ENCODE peak calls at places on chromosomes 12 and 14, in four cellular contexts. U is neural progenitor cell, C is psoas muscle, W is OCI-LY7. O is an unnamed sample.

GRCh38 chr14:56816575-56817391 is 6.5 kb upstream of the OTX2 start:
- DNase-seq in U (peak; percentile 90), C (no peak), W (no peak), O (peak; percentile 79)

GRCh38 chr12:40762072-40762471 is 69.8 kb downstream of the CNTN1 start:
- DNase-seq in U (no peak), C (no peak), W (no peak), O (no peak)

GRCh38 chr14:72808564-72808963 is 85.3 kb downstream of the DPF3 start:
- DNase-seq in U (no peak), C (no peak), W (no peak), O (no peak)

GRCh38 chr12:53290661-53291060 is 4.7 kb upstream of the PFDN5 start:
- DNase-seq in U (no peak), C (no peak), W (no peak), O (no peak)

GRCh38 chr14:33676135-33676566 is 274.7 kb downstream of the EGLN3 start:
- DNase-seq in U (peak; percentile 80), C (no peak), W (no peak), O (peak; percentile 88)

GRCh38 chr12:7089196-7089871 is 2.9 kb downstream of the C1R start:
- DNase-seq in U (no peak), C (no peak), W (no peak), O (no peak)

GRCh38 chr12:1576410-1577240 is 17.8 kb downstream of the FBXL14 start:
- DNase-seq in U (no peak), C (no peak), W (no peak), O (peak; percentile 16)

GRCh38 chr12:45273717-45274271 is 57.9 kb downstream of the ANO6 start:
- DNase-seq in U (no peak), C (peak; percentile 22), W (no peak), O (no peak)

GRCh38 chr12:107079172-107080011 is 14.0 kb downstream of the CRY1 start:
- DNase-seq in U (no peak), C (no peak), W (peak; percentile 14), O (peak; percentile 40)

GRCh38 chr14:52314521-52315354 is 626 bp downstream of the PTGER2 start:
- DNase-seq in U (peak; percentile 36), C (peak; percentile 25), W (no peak), O (peak; percentile 56)

GRCh38 chr12:49537231-49537708 is 1.6 kb upstream of the KCNH3 start:
- DNase-seq in U (no peak), C (no peak), W (no peak), O (peak; percentile 60)

GRCh38 chr14:33062881-33063280 is 124.2 kb downstream of the NPAS3 start:
- DNase-seq in U (no peak), C (no peak), W (no peak), O (no peak)

GRCh38 chr12:4564819-4565218 is 2.8 kb downstream of the DYRK4 start:
- DNase-seq in U (no peak), C (no peak), W (peak; percentile 43), O (no peak)

GRCh38 chr12:55068416-55069010 is 48.7 kb downstream of the NEUROD4 start:
- DNase-seq in U (peak; percentile 92), C (no peak), W (peak; percentile 71), O (peak; percentile 93)

GRCh38 chr12:92602476-92602875 is 100.3 kb upstream of the PLEKHG7 start:
- DNase-seq in U (no peak), C (no peak), W (no peak), O (no peak)

GRCh38 chr12:50110127-50110761 is 1.8 kb upstream of the COX14 start:
- DNase-seq in U (no peak), C (peak; percentile 60), W (peak; percentile 64), O (no peak)

GRCh38 chr12:43957732-43958131 is 121.9 kb downstream of the TMEM117 start:
- DNase-seq in U (peak; percentile 59), C (no peak), W (peak; percentile 46), O (peak; percentile 72)

GRCh38 chr14:64764641-64765520 is 60.7 kb downstream of the PLEKHG3 start:
- DNase-seq in U (peak; percentile 88), C (peak; percentile 72), W (peak; percentile 56), O (peak; percentile 86)

GRCh38 chr12:93476555-93476954 is 9.2 kb downstream of the MRPL42 start:
- DNase-seq in U (no peak), C (no peak), W (no peak), O (no peak)

GRCh38 chr14:68771631-68772030 is 21.2 kb downstream of the ZFP36L1 start:
- DNase-seq in U (no peak), C (no peak), W (no peak), O (no peak)

GRCh38 chr12:16300706-16301105 is 23.2 kb upstream of the SLC15A5 start:
- DNase-seq in U (no peak), C (peak; percentile 50), W (no peak), O (no peak)

GRCh38 chr12:16300222-16300621 is 22.7 kb upstream of the SLC15A5 start:
- DNase-seq in U (no peak), C (no peak), W (no peak), O (peak; percentile 40)

GRCh38 chr12:16297521-16297920 is 20.0 kb upstream of the SLC15A5 start:
- DNase-seq in U (no peak), C (no peak), W (no peak), O (no peak)

GRCh38 chr12:16303939-16304338 is 26.5 kb upstream of the SLC15A5 start:
- DNase-seq in U (no peak), C (no peak), W (no peak), O (no peak)

DNA sequence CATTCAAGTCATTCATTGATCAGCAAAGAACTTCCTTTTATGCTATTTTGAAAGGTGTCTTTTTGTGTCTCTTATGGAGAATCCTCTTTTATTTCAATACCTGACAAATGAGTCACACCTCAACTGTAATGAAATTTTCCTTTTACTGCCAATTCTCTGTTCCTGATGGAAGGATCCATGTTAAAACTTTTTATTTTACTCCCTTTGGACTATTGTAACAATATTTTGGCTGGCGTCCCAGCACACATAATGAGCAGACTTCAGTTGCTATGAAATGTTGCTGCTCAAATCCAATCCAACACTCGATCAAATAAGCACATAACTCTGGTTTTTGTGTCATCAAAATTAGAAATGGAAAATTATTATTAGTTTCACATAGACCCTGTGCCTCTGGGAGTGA is 21.9 kb upstream of the SLC15A5 start:
- DNase-seq in U (no peak), C (peak; percentile 21), W (no peak), O (no peak)
- H3K36me3 ChIP-seq in U (no peaks in the 10 kb centered on the region), C (no peaks in the 10 kb centered on the region), W (no peaks in the 10 kb centered on the region), O (no peaks in the 10 kb centered on the region)

GRCh38 chr14:96741151-96741977 is 55.8 kb upstream of the VRK1 start:
- DNase-seq in U (peak; percentile 79), C (peak; percentile 45), W (peak; percentile 59), O (peak; percentile 64)
- H3K36me3 ChIP-seq in U (no peaks in the 10 kb centered on the region), C (no peaks in the 10 kb centered on the region), W (no peaks in the 10 kb centered on the region), O (no peaks in the 10 kb centered on the region)

DNA sequence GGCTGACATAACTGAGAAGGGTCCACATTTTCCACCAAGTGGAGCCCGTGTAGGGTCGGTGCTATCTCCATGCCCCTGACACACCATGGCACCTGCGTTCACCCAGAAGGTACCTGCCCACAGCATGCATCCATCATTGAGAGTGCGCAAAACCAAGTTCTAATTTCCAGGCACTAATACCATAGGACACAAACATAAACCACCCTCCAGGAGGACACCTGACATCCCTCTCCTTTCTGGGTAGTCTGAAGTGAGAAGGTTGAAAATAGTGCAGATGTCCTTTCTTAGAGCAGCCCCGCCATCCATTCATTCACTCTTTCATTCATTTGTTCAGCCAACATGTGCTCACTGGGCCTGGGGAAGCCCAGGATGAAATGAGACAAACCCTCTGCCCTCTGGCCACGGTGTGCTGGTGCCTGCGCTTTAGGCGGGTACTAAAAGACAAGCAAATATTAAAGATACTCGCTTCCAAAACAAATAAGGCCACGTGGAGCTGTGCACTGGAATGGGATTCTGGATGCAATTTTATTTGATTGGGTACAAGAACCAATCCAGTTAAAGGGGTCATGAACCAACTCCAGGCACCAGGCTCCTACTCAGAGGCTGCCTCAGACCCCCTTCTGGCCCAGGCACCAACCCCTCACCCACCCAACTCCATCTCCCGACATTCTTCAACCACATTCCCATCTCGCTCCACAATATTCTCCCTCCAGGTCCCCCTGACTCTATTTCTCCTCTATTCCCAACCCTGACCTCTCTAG is 1.2 kb downstream of the TTC7B start:
- DNase-seq in U (no peak), C (no peak), W (no peak), O (no peak)
- H3K36me3 ChIP-seq in U (no peaks in the 10 kb centered on the region), C (no peaks in the 10 kb centered on the region), W (no peaks in the 10 kb centered on the region), O (no peaks in the 10 kb centered on the region)

GRCh38 chr14:54791001-54791400 is 111.6 kb downstream of the GCH1 start:
- DNase-seq in U (no peak), C (no peak), W (no peak), O (no peak)
- H3K36me3 ChIP-seq in U (no peaks in the 10 kb centered on the region), C (peaks cover 2% of the 10 kb centered on the region), W (no peaks in the 10 kb centered on the region), O (no peaks in the 10 kb centered on the region)

GRCh38 chr14:74411671-74412070 is 14.3 kb downstream of the SYNDIG1L start:
- DNase-seq in U (no peak), C (no peak), W (no peak), O (no peak)

GRCh38 chr14:74413622-74414021 is 12.4 kb downstream of the SYNDIG1L start:
- DNase-seq in U (no peak), C (no peak), W (no peak), O (no peak)

GRCh38 chr14:74412753-74413152 is 13.3 kb downstream of the SYNDIG1L start:
- DNase-seq in U (no peak), C (no peak), W (no peak), O (no peak)

GRCh38 chr14:74414793-74415437 is 11.1 kb downstream of the SYNDIG1L start:
- DNase-seq in U (no peak), C (no peak), W (no peak), O (peak; percentile 54)

GRCh38 chr14:74414380-74414779 is 11.6 kb downstream of the SYNDIG1L start:
- DNase-seq in U (peak; percentile 77), C (no peak), W (no peak), O (peak; percentile 82)
- H3K36me3 ChIP-seq in U (no peaks in the 10 kb centered on the region), C (no peaks in the 10 kb centered on the region), W (no peaks in the 10 kb centered on the region), O (no peaks in the 10 kb centered on the region)

GRCh38 chr14:31300883-31301282 is 93.3 kb upstream of the HECTD1 start:
- DNase-seq in U (no peak), C (no peak), W (no peak), O (no peak)

GRCh38 chr14:31307198-31307597 is 99.6 kb upstream of the HECTD1 start:
- DNase-seq in U (no peak), C (no peak), W (no peak), O (no peak)

GRCh38 chr14:31300296-31300695 is 92.7 kb upstream of the HECTD1 start:
- DNase-seq in U (no peak), C (no peak), W (no peak), O (peak; percentile 61)

GRCh38 chr14:31307618-31308017 is 100.0 kb upstream of the HECTD1 start:
- DNase-seq in U (no peak), C (no peak), W (no peak), O (no peak)

DNA sequence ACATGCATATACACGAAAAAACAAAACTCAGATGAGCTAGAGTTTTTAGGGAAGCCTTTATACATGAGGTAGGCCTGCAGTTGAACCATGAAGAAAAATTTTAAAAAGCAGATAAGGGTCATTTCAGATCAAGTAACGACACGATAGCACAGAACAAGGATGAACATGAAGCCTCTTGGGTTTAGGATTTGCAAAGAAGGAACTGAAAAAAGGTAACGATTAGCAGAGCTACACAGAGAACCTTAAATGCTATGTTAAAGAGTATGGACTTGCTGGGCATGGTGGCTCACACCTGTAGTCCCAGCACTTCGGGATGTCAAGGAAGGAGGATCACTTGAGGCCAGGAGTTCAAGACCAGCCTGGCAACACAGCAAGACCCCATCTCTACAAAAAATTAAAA is 96.1 kb upstream of the HECTD1 start:
- DNase-seq in U (no peak), C (no peak), W (no peak), O (no peak)
- H3K36me3 ChIP-seq in U (no peaks in the 10 kb centered on the region), C (peaks cover 3% of the 10 kb centered on the region), W (no peaks in the 10 kb centered on the region), O (peaks cover 14% of the 10 kb centered on the region)

O was measured in GM23338.